ENCODE peak calls at places on chromosomes 4 and X, in seven cellular contexts. S is heart right ventricle, J is dorsolateral prefrontal cortex, H is RWPE2, W is AG04450, D is cardiac muscle cell, V is fibroblast of the aortic adventitia. L is an unnamed sample.

GRCh38 chrX:81316163-81316562 is 114.3 kb downstream of the SH3BGRL start:
- DNase-seq in S (no peak), J (no peak), H (no peak), W (no peak), D (no peak), V (peak), L (no peak)

GRCh38 chr4:41611881-41612871 is 74.2 kb downstream of the LIMCH1 start:
- DNase-seq in S (peak), J (peak), H (no peak), W (no peak), D (peak), V (peak), L (no peak)

GRCh38 chrX:112235547-112235946 is 153.0 kb upstream of the TRPC5 start:
- DNase-seq in S (no peak), J (no peak), H (no peak), W (no peak), D (no peak), V (no peak), L (no peak)

GRCh38 chrX:132271330-132271729 is 52.1 kb upstream of the RAP2C start:
- DNase-seq in S (no peak), J (no peak), H (no peak), W (no peak), D (no peak), V (peak), L (no peak)

GRCh38 chr4:625631-626031 is 258 bp downstream of the PDE6B start:
- DNase-seq in S (no peak), J (no peak), H (no peak), W (no peak), D (no peak), V (no peak), L (no peak)

GRCh38 chr4:152259866-152260265 is 276.0 kb downstream of the FBXW7 start:
- DNase-seq in S (no peak), J (no peak), H (no peak), W (no peak), D (no peak), V (peak), L (peak)

GRCh38 chrX:46260502-46260901 is 284.7 kb downstream of the ZNF674 start:
- DNase-seq in S (no peak), J (no peak), H (peak), W (no peak), D (no peak), V (peak), L (no peak)

GRCh38 chr4:5471691-5472090 is 236.7 kb downstream of the EVC2 start:
- DNase-seq in S (no peak), J (no peak), H (no peak), W (no peak), D (no peak), V (no peak), L (no peak)

GRCh38 chr4:71230258-71230594 is 108.6 kb upstream of the SLC4A4 start:
- DNase-seq in S (no peak), J (no peak), H (no peak), W (no peak), D (no peak), V (no peak), L (no peak)

GRCh38 chr4:87152310-87153061 is 67.9 kb downstream of the KLHL8 start:
- DNase-seq in S (no peak), J (no peak), H (no peak), W (no peak), D (no peak), V (no peak), L (no peak)

GRCh38 chr4:140611854-140612253 is 43.1 kb upstream of the UCP1 start:
- DNase-seq in S (no peak), J (no peak), H (no peak), W (no peak), D (no peak), V (no peak), L (no peak)

DNA sequence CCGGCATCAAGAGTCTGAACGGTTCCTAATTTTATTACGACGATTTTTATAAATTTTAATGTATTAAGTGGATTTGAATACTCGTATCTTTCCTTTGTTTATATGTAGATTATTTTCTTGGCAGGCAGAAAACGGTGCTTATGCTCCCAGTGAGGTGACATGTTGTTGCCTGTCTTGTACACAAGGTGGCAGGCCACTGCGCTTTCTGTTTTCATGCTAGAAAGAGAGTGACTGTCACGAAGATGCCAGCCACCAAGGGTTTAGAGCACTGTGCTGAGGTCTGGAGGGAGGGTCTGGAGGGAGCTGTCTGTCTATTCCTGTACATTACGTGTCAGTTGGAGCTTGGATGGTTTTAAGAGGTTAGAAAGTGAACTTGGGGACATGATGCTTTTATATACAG is 87.7 kb downstream of the SHROOM2 start:
- DNase-seq in S (no peak), J (peak), H (no peak), W (no peak), D (peak), V (no peak), L (no peak)
- TF ChIP-seq CTCF in S (peak), J (peak), H (peak), W (peak), D (peak), V (peak), L (peak)

DNA sequence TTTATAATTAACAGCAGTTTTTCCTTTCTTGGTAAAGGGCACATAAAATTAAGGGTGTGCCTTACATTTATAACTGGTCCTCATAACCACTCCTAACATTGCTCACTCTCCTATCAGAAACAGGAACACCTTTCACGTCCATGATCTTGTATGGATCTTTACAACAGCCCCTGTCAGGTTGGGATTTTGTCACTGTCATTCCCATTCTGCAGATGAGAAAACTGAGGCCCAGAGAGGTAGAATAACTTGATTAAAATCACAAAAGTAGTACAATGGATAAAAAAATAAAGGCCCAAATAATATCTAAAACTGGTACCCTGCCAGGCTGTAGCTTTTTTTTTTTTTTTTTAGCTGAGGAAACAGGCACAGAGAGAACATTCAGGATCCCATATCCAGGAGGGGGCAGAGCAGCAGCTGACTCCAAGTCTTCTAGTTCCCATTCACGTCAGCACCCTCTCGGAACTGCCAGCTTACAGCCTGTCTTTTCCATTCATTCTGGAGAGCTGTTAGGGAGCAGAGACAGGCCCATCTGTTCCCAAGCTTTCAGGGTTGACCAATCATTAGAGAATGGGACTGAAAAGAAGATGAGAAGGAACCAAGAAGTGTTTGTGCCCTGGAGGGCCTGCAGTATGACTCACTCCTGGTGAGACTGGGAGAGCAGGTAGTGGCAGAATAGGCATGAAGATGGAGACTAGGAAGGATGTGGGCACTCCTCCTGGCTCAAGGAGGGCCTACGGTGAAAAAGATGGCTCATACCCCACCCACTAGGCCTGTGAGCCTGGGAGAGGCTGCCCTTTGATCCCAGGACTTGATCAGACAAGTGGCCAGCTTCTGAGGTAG is 7.3 kb downstream of the SUV39H1 start:
- DNase-seq in S (no peak), J (peak), H (peak), W (no peak), D (peak), V (peak), L (no peak)
- H3K4me3 ChIP-seq in S (no peak), J (no peak), H (no peak), W (no peak), D (no peak), V (no peak), L (no peak)

GRCh38 chr4:185096032-185096653 is 46.9 kb upstream of the SLC25A4 start:
- DNase-seq in S (no peak), J (no peak), H (no peak), W (no peak), D (peak), V (peak), L (peak)
- TF ChIP-seq CTCF in S (peak), J (peak), H (peak), W (peak), D (peak), V (peak), L (peak)

DNA sequence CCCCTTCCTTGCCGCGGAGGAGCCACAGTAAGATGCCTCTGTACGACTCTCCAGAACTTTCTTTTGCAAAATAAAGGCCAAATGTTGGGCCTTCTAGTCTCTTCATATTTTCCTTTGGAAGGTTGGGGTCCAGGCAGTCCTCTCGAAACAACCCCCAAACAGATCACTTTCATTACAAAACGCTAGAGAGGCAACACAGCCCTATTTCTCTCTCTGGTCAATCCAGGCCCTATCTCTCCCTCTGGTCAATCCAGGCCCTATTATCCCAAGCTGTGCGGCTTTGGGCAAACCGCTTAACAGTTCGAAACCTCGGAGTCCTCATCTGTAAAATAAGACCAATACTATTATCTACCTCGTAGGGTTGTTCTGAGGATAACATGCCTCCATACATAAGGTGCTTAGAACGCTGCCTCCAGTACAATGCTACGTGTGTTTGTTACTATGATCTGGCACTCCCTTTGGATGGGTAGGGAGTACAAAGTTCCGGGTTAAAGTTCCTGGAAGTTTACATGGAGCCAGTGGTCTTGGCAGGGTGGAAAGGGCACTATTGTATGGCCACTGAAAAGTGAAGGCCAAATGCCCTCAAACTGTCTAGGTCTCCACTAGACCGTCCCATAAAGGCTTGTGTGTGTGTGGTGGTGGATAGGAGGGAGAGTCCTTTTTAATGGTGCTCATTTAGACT is 75.4 kb upstream of the BCOR start:
- DNase-seq in S (no peak), J (no peak), H (no peak), W (no peak), D (no peak), V (no peak), L (no peak)
- H3K4me3 ChIP-seq in S (peak), J (peak), H (no peak), W (no peak), D (peak), V (no peak), L (peak)

DNA sequence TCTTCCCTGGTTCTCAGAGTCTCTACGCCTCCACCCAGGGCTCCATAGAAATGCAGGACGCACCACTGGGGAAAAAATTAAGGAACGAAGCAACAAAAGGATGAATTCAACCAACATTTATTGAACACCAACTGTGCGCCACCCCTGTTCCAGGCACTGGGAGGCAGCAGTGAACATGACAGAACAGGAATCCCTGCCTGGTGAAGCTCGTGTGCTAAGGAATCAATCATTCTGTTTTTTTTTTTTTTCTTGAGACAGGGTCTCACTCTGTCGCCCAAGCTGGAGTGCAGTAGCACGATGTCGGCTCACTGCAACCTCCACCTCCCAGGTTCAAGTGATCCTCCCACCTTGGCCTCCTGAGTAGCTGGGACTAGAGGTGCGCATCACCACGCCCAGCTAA is 1.9 kb upstream of the FTSJ1 start:
- DNase-seq in S (no peak), J (no peak), H (no peak), W (no peak), D (no peak), V (no peak), L (no peak)
- TF ChIP-seq CTCF in S (no peak), J (peak), H (peak), W (peak), D (peak), V (peak), L (peak)

GRCh38 chr4:10111067-10111801 is 5.4 kb downstream of the WDR1 start:
- DNase-seq in S (no peak), J (no peak), H (no peak), W (no peak), D (no peak), V (no peak), L (no peak)
- H3K4me3 ChIP-seq in S (no peak), J (no peak), H (no peak), W (no peak), D (no peak), V (no peak), L (no peak)

DNA sequence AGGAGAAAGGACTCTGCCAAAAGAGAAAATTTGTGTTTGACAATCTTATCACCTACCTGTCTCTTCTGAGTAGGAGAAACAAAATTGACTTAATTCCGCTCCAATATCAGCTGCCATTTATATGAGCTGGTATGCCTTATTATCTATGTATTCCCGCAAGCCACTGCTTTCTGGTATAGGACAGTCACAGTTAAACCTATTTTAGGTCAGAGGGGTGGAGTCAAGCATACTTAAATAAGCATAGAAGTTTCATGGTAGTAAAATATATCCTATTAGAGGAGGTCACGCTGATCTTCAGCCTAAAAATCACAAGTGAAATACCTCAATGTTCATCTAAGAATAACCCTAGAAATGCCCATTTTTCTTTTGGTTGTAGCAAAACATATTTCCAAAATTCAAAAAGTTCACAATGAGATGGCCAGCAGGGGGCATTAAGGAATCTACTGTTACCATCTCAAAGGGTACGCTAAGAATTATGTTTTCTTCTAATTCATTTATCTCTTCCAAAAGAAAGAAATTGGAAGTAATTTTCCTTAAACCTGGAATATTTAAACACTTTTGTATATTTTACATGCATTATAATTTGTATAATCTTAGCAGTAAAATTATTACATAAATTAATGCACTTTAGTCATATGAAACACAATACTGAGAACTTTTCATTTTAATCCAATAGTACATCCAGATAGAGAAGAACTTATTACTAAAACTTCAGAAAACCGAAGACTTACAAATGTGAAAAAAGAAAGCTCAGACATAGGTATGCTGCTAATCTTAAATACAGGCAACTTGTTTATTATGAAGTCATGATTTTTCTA is 10.5 kb downstream of the PPAT start:
- DNase-seq in S (no peak), J (no peak), H (no peak), W (no peak), D (peak), V (peak), L (no peak)
- TF ChIP-seq CTCF in S (peak), J (peak), H (peak), W (peak), D (peak), V (peak), L (peak)

DNA sequence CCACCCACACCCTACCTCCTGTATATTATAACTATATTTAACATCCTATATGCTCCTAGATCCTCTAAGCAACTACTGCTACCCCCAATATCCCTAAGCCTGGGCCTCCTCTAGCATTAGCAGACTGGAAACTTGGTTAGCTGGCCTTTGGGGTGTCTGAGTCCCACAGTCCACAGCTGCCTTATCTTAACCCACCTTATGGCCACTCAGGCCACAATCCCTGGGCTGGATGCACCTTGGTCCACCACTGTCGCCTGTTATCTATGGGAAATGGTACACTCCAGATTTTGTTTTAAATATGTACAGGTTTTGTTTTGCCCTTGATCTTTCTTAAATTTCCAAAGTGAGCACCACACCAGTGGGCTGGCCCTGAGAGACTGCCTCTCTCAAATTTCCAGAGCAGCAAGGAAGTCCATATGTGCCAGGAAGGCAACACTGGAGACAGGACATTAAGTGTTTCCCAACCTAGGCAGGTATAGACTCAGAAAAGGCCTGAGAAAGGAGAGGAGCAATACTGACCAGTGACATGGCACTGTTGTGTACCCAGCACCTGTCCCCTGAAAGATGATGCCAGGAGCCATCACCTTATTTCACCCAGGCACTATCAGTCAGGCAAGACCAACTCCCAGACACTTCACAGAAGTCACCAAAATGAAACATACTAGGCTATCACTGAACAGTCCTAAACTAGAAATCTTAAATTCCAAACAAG is 921 bp downstream of the PFKFB1 start:
- DNase-seq in S (no peak), J (no peak), H (no peak), W (no peak), D (no peak), V (no peak), L (no peak)
- H3K4me3 ChIP-seq in S (no peak), J (no peak), H (no peak), W (no peak), D (no peak), V (no peak), L (no peak)